ENCODE peak calls at places on chromosomes 13 and 19, in ten cellular contexts. F is tibial nerve, A is GM12878, L is A549, P is HCT116, K is upper lobe of left lung, T is IMR-90, G is Peyer's patch, D is heart left ventricle, N is uterus. M is an unnamed sample.

GRCh38 chr19:55766466-55766865 is 2.5 kb upstream of the RFPL4AL1 start:
- DNase-seq in A (peak), F (no peak), L (no peak), G (no peak), P (no peak), D (no peak), N (no peak), T (no peak), K (no peak), M (no peak)

GRCh38 chr13:60788156-60788829 is 391.3 kb downstream of the TDRD3 start:
- DNase-seq in D (no peak), K (no peak), P (no peak), T (no peak), G (no peak), F (no peak), L (no peak), A (no peak), N (peak), M (no peak)

GRCh38 chr13:51618626-51619025 is 34.4 kb downstream of the WDFY2 start:
- DNase-seq in N (no peak), F (no peak), K (no peak), L (no peak), T (no peak), G (no peak), A (no peak), P (no peak), D (no peak), M (no peak)

GRCh38 chr19:14059093-14059480 is 2.8 kb downstream of the PALM3 start:
- DNase-seq in L (no peak), D (no peak), G (peak), T (no peak), F (no peak), N (no peak), A (no peak), P (no peak), K (no peak), M (no peak)

GRCh38 chr19:33125929-33126388 is 6.0 kb upstream of the WDR88 start:
- DNase-seq in N (peak), A (peak), L (peak), T (peak), F (no peak), G (peak), K (no peak), P (peak), D (no peak), M (no peak)

GRCh38 chr13:38735655-38736440 is 49.0 kb downstream of the FREM2 start:
- DNase-seq in D (no peak), T (no peak), A (no peak), N (no peak), F (no peak), L (no peak), P (no peak), K (no peak), G (no peak), M (no peak)

GRCh38 chr13:44516771-44517170 is 59.4 kb downstream of the TSC22D1 start:
- DNase-seq in P (peak), A (no peak), D (no peak), F (no peak), T (no peak), N (no peak), G (no peak), L (no peak), K (no peak), M (no peak)

GRCh38 chr13:92362717-92363116 is 863.9 kb upstream of the GPC6 start:
- DNase-seq in N (no peak), P (no peak), K (no peak), D (no peak), G (no peak), F (no peak), A (no peak), T (peak), L (no peak), M (no peak)

GRCh38 chr19:16069813-16070365 is 6.4 kb upstream of the TPM4 start:
- DNase-seq in L (no peak), G (no peak), N (no peak), D (no peak), K (peak), A (no peak), F (no peak), P (no peak), T (no peak), M (no peak)

GRCh38 chr13:61954092-61954491 is 538.4 kb upstream of the PCDH20 start:
- DNase-seq in K (no peak), A (no peak), T (peak), G (no peak), F (no peak), P (peak), D (no peak), L (no peak), N (no peak), M (no peak)

GRCh38 chr19:2618611-2619010 is 83.9 kb downstream of the GNG7 start:
- DNase-seq in F (no peak), L (no peak), D (peak), K (no peak), A (no peak), G (peak), T (peak), P (peak), N (no peak), M (no peak)

GRCh38 chr19:47020132-47020805 is 632 bp downstream of the NPAS1 start:
- DNase-seq in T (no peak), L (no peak), F (no peak), D (no peak), K (peak), P (no peak), G (no peak), A (no peak), N (no peak), M (no peak)

GRCh38 chr19:3459322-3459881 is 20.9 kb downstream of the SMIM24 start:
- DNase-seq in P (no peak), T (peak), L (peak), G (peak), N (peak), A (no peak), K (peak), F (peak), D (peak), M (peak)

GRCh38 chr19:17159466-17160393 is 55.4 kb upstream of the USE1 start:
- DNase-seq in N (no peak), K (no peak), L (no peak), T (peak), D (no peak), G (no peak), P (no peak), A (no peak), F (no peak), M (no peak)

GRCh38 chr13:79241697-79242096 is 164.4 kb downstream of the RBM26 start:
- DNase-seq in K (no peak), N (no peak), D (no peak), L (no peak), T (no peak), P (no peak), G (no peak), F (no peak), A (no peak), M (no peak)

GRCh38 chr19:46373573-46374359 is 26.9 kb downstream of the PPP5C start:
- DNase-seq in D (peak), A (no peak), P (no peak), K (peak), F (no peak), G (peak), N (peak), T (peak), L (peak), M (peak)

GRCh38 chr19:42086770-42087550 is 11.0 kb downstream of the ZNF574 start:
- DNase-seq in G (no peak), D (no peak), T (no peak), K (no peak), N (no peak), P (no peak), L (no peak), F (no peak), A (no peak), M (no peak)

GRCh38 chr13:89267734-89268133 is 1596.6 kb downstream of the SLITRK5 start:
- DNase-seq in L (no peak), N (no peak), F (no peak), P (no peak), K (no peak), T (no peak), A (no peak), G (no peak), D (no peak), M (no peak)

GRCh38 chr13:106981050-106981449 is 413.1 kb upstream of the ARGLU1 start:
- DNase-seq in F (no peak), D (no peak), K (no peak), N (no peak), P (no peak), G (no peak), L (no peak), T (no peak), A (no peak), M (no peak)

GRCh38 chr13:85618514-85618913 is 180.7 kb downstream of the SLITRK6 start:
- DNase-seq in N (no peak), K (no peak), G (no peak), T (no peak), A (no peak), L (no peak), D (no peak), P (no peak), F (no peak), M (no peak)

GRCh38 chr19:5992756-5993155 is 14.8 kb upstream of the RANBP3 start:
- DNase-seq in P (no peak), D (no peak), G (no peak), A (no peak), F (no peak), N (no peak), L (no peak), T (no peak), K (no peak), M (no peak)
- H3K4me3 ChIP-seq in P (no peak), D (no peak), G (no peak), A (no peak), F (no peak), N (no peak), L (no peak), T (no peak), K (no peak), M (no peak)

GRCh38 chr13:30108913-30109237 is 198.5 kb downstream of the KATNAL1 start:
- DNase-seq in T (no peak), K (peak), D (no peak), L (no peak), A (no peak), F (no peak), G (peak), N (no peak), P (no peak), M (peak)
- TF ChIP-seq POLR2A in T (no peak), K (no peak), D (no peak), L (no peak), A (no peak), F (no peak), G (peak), N (no peak), P (no peak), M (no peak)

GRCh38 chr19:40053491-40053890 is 2.5 kb downstream of the ZNF780B start:
- DNase-seq in D (no peak), G (no peak), P (no peak), N (no peak), A (no peak), T (no peak), F (no peak), L (no peak), K (no peak), M (no peak)

GRCh38 chr19:40055049-40055448 is 982 bp downstream of the ZNF780B start:
- DNase-seq in G (no peak), P (no peak), N (no peak), L (no peak), D (no peak), T (no peak), K (peak), F (no peak), A (no peak), M (no peak)

GRCh38 chr19:40055832-40056504 is at the start of gene ZNF780B:
- DNase-seq in F (peak), P (peak), T (peak), K (peak), G (peak), D (peak), L (peak), N (peak), A (peak), M (no peak)

GRCh38 chr19:40056505-40056904 is 474 bp upstream of the ZNF780B start:
- DNase-seq in K (no peak), A (no peak), T (no peak), F (no peak), L (no peak), P (no peak), G (no peak), N (no peak), D (no peak), M (no peak)

GRCh38 chr19:40054632-40055031 is 1.4 kb downstream of the ZNF780B start:
- DNase-seq in K (no peak), D (no peak), A (no peak), P (no peak), F (no peak), L (no peak), N (no peak), G (no peak), T (no peak), M (no peak)
- H3K4me3 ChIP-seq in K (no peak), D (peak), A (peak), P (no peak), F (no peak), L (no peak), N (no peak), G (no peak), T (no peak), M (peak)

GRCh38 chr19:27890696-27891095 is 1322.3 kb downstream of the UQCRFS1 start:
- DNase-seq in N (no peak), P (no peak), A (no peak), L (no peak), D (no peak), K (peak), F (no peak), G (no peak), T (no peak), M (no peak)
- TF ChIP-seq POLR2A in N (no peak), P (no peak), A (no peak), L (no peak), D (no peak), K (no peak), F (no peak), G (no peak), T (no peak), M (no peak)

M was measured in breast epithelium.